ENCODE peak calls at places on chromosome 11, in eight cellular contexts. K is A549; E is CD8-positive, alpha-beta T cell; R is GM13977; N is OCI-LY7; B is neural crest cell; G is heart left ventricle; V is AG04449. M is an unnamed sample.

GRCh38 chr11:26841818-26842457 is 120.1 kb upstream of the SLC5A12 start:
- DNase-seq in K (no peak), E (no peak), R (no peak), N (no peak), B (no peak), G (no peak), V (peak; percentile 73), M (no peak)

GRCh38 chr11:2898366-2899079 is 12.9 kb upstream of the CDKN1C start:
- DNase-seq in K (no peak), E (peak; percentile 54), R (peak; percentile 49), N (no peak), B (no peak), G (peak; percentile 74), V (peak; percentile 58), M (peak; percentile 44)

GRCh38 chr11:69369945-69370344 is 76.0 kb downstream of the MYEOV start:
- DNase-seq in K (no peak), E (no peak), R (no peak), N (no peak), B (no peak), G (no peak), V (no peak), M (no peak)

GRCh38 chr11:14969922-14970323 is 2.2 kb downstream of the CALCA start:
- DNase-seq in K (no peak), E (peak; percentile 11), R (no peak), N (peak; percentile 21), B (peak; percentile 85), G (peak; percentile 24), V (no peak), M (no peak)

GRCh38 chr11:83691387-83692088 is 405.4 kb upstream of the CCDC90B start:
- DNase-seq in K (no peak), E (no peak), R (no peak), N (no peak), B (no peak), G (peak; percentile 48), V (no peak), M (no peak)

GRCh38 chr11:71309181-71309580 is 56.8 kb upstream of the SHANK2 start:
- DNase-seq in K (no peak), E (no peak), R (no peak), N (no peak), B (no peak), G (no peak), V (no peak), M (no peak)

GRCh38 chr11:61511383-61511782 is 2.8 kb downstream of the LRRC10B start:
- DNase-seq in K (no peak), E (no peak), R (no peak), N (no peak), B (no peak), G (no peak), V (no peak), M (no peak)

GRCh38 chr11:72306186-72306585 is 62.2 kb upstream of the PHOX2A start:
- DNase-seq in K (no peak), E (no peak), R (no peak), N (no peak), B (no peak), G (no peak), V (no peak), M (no peak)

GRCh38 chr11:34140149-34140548 is 34.7 kb downstream of the NAT10 start:
- DNase-seq in K (no peak), E (no peak), R (no peak), N (no peak), B (no peak), G (no peak), V (no peak), M (no peak)

GRCh38 chr11:11243258-11243789 is 109.7 kb downstream of the CSNK2A3 start:
- DNase-seq in K (no peak), E (no peak), R (no peak), N (no peak), B (no peak), G (peak; percentile 42), V (no peak), M (no peak)

GRCh38 chr11:134656861-134657540 is 245.0 kb upstream of the B3GAT1 start:
- DNase-seq in K (no peak), E (no peak), R (no peak), N (no peak), B (no peak), G (no peak), V (no peak), M (no peak)

GRCh38 chr11:71342116-71342515 is 89.7 kb upstream of the SHANK2 start:
- DNase-seq in K (no peak), E (no peak), R (no peak), N (no peak), B (no peak), G (no peak), V (no peak), M (no peak)

GRCh38 chr11:104531075-104531474 is 367.1 kb upstream of the PDGFD start:
- DNase-seq in K (peak; percentile 1), E (no peak), R (peak; percentile 6), N (no peak), B (no peak), G (no peak), V (no peak), M (no peak)

GRCh38 chr11:58788355-58789023 is 56.0 kb downstream of the GLYATL2 start:
- DNase-seq in K (peak; percentile 6), E (peak; percentile 14), R (peak; percentile 28), N (peak; percentile 66), B (peak; percentile 5), G (no peak), V (no peak), M (peak; percentile 75)

GRCh38 chr11:26228778-26229177 is 103.2 kb upstream of the ANO3 start:
- DNase-seq in K (no peak), E (no peak), R (no peak), N (no peak), B (no peak), G (no peak), V (no peak), M (no peak)

GRCh38 chr11:71996946-71997345 is 1.8 kb upstream of the IL18BP start:
- DNase-seq in K (no peak), E (no peak), R (no peak), N (no peak), B (no peak), G (peak; percentile 83), V (no peak), M (no peak)

GRCh38 chr11:2302280-2302843 is 549 bp downstream of the TSPAN32 start:
- DNase-seq in K (no peak), E (no peak), R (no peak), N (no peak), B (no peak), G (no peak), V (no peak), M (no peak)

GRCh38 chr11:107731911-107732310 is 20.1 kb upstream of the SLN start:
- DNase-seq in K (no peak), E (no peak), R (no peak), N (no peak), B (no peak), G (no peak), V (no peak), M (no peak)

GRCh38 chr11:128691802-128692749 is 1.8 kb upstream of the FLI1 start:
- DNase-seq in K (no peak), E (no peak), R (peak; percentile 50), N (no peak), B (no peak), G (no peak), V (no peak), M (no peak)

GRCh38 chr11:61392991-61393595 is 706 bp downstream of the TMEM216 start:
- DNase-seq in K (peak; percentile 35), E (no peak), R (peak; percentile 56), N (peak; percentile 32), B (no peak), G (no peak), V (no peak), M (no peak)

GRCh38 chr11:3022300-3022967 is 30.3 kb upstream of the NAP1L4 start:
- DNase-seq in K (no peak), E (no peak), R (peak; percentile 48), N (peak; percentile 12), B (no peak), G (peak; percentile 24), V (peak; percentile 40), M (no peak)

GRCh38 chr11:9980931-9981330 is 313.1 kb downstream of the SBF2 start:
- DNase-seq in K (no peak), E (no peak), R (no peak), N (no peak), B (no peak), G (no peak), V (no peak), M (no peak)

GRCh38 chr11:9977554-9977953 is 313.7 kb downstream of the SWAP70 start:
- DNase-seq in K (no peak), E (no peak), R (no peak), N (no peak), B (no peak), G (no peak), V (no peak), M (no peak)

GRCh38 chr11:9982127-9982795 is 311.8 kb downstream of the SBF2 start:
- DNase-seq in K (no peak), E (no peak), R (no peak), N (no peak), B (no peak), G (no peak), V (no peak), M (no peak)

GRCh38 chr11:9982796-9983579 is 311.0 kb downstream of the SBF2 start:
- DNase-seq in K (peak; percentile 32), E (no peak), R (no peak), N (no peak), B (peak; percentile 20), G (no peak), V (no peak), M (no peak)
- TF ChIP-seq CTCF in K (no peak), E (no peak), R (no peak), N (no peak), B (no peak), G (no peak), V (no peak), M (no peak)

GRCh38 chr11:64285885-64286800 is 495 bp downstream of the GPR137 start:
- DNase-seq in K (peak; percentile 65), E (no peak), R (no peak), N (peak; percentile 48), B (no peak), G (no peak), V (no peak), M (no peak)
- TF ChIP-seq CTCF in K (peak; percentile 6), E (no peak), R (peak; percentile 45), N (peak; percentile 62), B (no peak), G (no peak), V (no peak), M (peak; percentile 30)

GRCh38 chr11:41848349-41848748 is 388.9 kb upstream of the LRRC4C start:
- DNase-seq in K (no peak), E (no peak), R (no peak), N (no peak), B (no peak), G (no peak), V (no peak), M (no peak)

GRCh38 chr11:41842673-41843072 is 383.2 kb upstream of the LRRC4C start:
- DNase-seq in K (no peak), E (no peak), R (no peak), N (no peak), B (no peak), G (no peak), V (no peak), M (no peak)

GRCh38 chr11:41849250-41849649 is 389.8 kb upstream of the LRRC4C start:
- DNase-seq in K (no peak), E (no peak), R (no peak), N (no peak), B (no peak), G (no peak), V (no peak), M (no peak)

GRCh38 chr11:41845066-41845465 is 385.6 kb upstream of the LRRC4C start:
- DNase-seq in K (no peak), E (no peak), R (no peak), N (no peak), B (no peak), G (no peak), V (no peak), M (no peak)
- TF ChIP-seq CTCF in K (no peak), E (no peak), R (no peak), N (no peak), B (no peak), G (no peak), V (no peak), M (no peak)

GRCh38 chr11:76256448-76256847 is 50.1 kb upstream of the WNT11 start:
- DNase-seq in K (no peak), E (no peak), R (no peak), N (no peak), B (no peak), G (no peak), V (no peak), M (no peak)
- TF ChIP-seq CTCF in K (no peak), E (no peak), R (no peak), N (no peak), B (no peak), G (no peak), V (no peak), M (no peak)